ENCODE peak calls at places on chromosomes 1 and 21, in ten cellular contexts. F is RWPE2; B is A549; R is fibroblast of pulmonary artery; C is activated CD4-positive, alpha-beta T cell treated with anti-CD3 and anti-CD28 coated beads for 48 hours; W is type B pancreatic cell; Q is skeletal muscle cell; P is Caki2; I is sigmoid colon; L is HEK293T. X is an unnamed sample.
A peak's percentile ranks its signal among the peaks of the same experiment; 100 is the strongest.

GRCh38 chr1:7121622-7121988 is 336.4 kb downstream of the CAMTA1 start:
- DNase-seq in F (no peak), B (no peak), R (no peak), C (no peak), W (no peak), Q (no peak), P (no peak), I (peak; percentile 78), L (no peak), X (no peak)

GRCh38 chr21:31688603-31689368 is 29.3 kb downstream of the SOD1 start:
- DNase-seq in F (no peak), B (no peak), R (no peak), C (no peak), W (no peak), Q (no peak), P (no peak), I (no peak), L (no peak), X (no peak)

GRCh38 chr1:18794561-18794960 is 64.9 kb downstream of the TAS1R2 start:
- DNase-seq in F (no peak), B (peak; percentile 22), R (no peak), C (no peak), W (no peak), Q (no peak), P (no peak), I (no peak), L (peak; percentile 57), X (peak; percentile 5)

GRCh38 chr1:15304708-15305326 is 57.8 kb downstream of the FHAD1 start:
- DNase-seq in F (no peak), B (peak; percentile 52), R (peak; percentile 50), C (peak; percentile 80), W (no peak), Q (no peak), P (peak; percentile 46), I (no peak), L (peak; percentile 64), X (peak; percentile 84)

GRCh38 chr1:67752306-67752705 is 67.3 kb downstream of the GADD45A start:
- DNase-seq in F (no peak), B (no peak), R (peak; percentile 42), C (no peak), W (no peak), Q (no peak), P (no peak), I (no peak), L (no peak), X (no peak)

GRCh38 chr1:54172614-54173312 is 20.0 kb upstream of the CDCP2 start:
- DNase-seq in F (no peak), B (no peak), R (peak; percentile 63), C (no peak), W (no peak), Q (peak; percentile 51), P (no peak), I (no peak), L (no peak), X (no peak)

GRCh38 chr1:211591980-211592493 is 13.1 kb upstream of the SLC30A1 start:
- DNase-seq in F (no peak), B (peak; percentile 28), R (peak; percentile 89), C (no peak), W (no peak), Q (peak; percentile 49), P (peak; percentile 69), I (no peak), L (peak; percentile 36), X (no peak)

GRCh38 chr21:27359141-27359540 is 392.3 kb upstream of the ADAMTS5 start:
- DNase-seq in F (no peak), B (no peak), R (peak; percentile 25), C (no peak), W (no peak), Q (no peak), P (no peak), I (no peak), L (no peak), X (no peak)

GRCh38 chr1:108722292-108722691 is 9.6 kb downstream of the FNDC7 start:
- DNase-seq in F (no peak), B (no peak), R (no peak), C (no peak), W (no peak), Q (no peak), P (no peak), I (no peak), L (no peak), X (no peak)

GRCh38 chr1:47682786-47683350 is 245.0 kb downstream of the FOXD2 start:
- DNase-seq in F (no peak), B (no peak), R (no peak), C (no peak), W (peak; percentile 52), Q (no peak), P (no peak), I (peak; percentile 9), L (no peak), X (no peak)

GRCh38 chr1:5939268-5940060 is 52.8 kb downstream of the NPHP4 start:
- DNase-seq in F (no peak), B (no peak), R (no peak), C (no peak), W (peak; percentile 39), Q (no peak), P (no peak), I (no peak), L (no peak), X (no peak)

GRCh38 chr1:110436635-110437034 is 14.3 kb upstream of the PROK1 start:
- DNase-seq in F (no peak), B (no peak), R (peak; percentile 23), C (no peak), W (no peak), Q (no peak), P (no peak), I (no peak), L (peak; percentile 67), X (no peak)

GRCh38 chr1:244833734-244834595 is 1.5 kb upstream of the COX20 start:
- DNase-seq in F (no peak), B (peak; percentile 67), R (peak; percentile 77), C (peak; percentile 68), W (no peak), Q (peak; percentile 25), P (peak; percentile 78), I (peak; percentile 77), L (peak; percentile 65), X (peak; percentile 56)

GRCh38 chr1:18938707-18939070 is 17.8 kb downstream of the IFFO2 start:
- DNase-seq in F (no peak), B (no peak), R (no peak), C (no peak), W (no peak), Q (no peak), P (no peak), I (no peak), L (no peak), X (no peak)

GRCh38 chr1:235009074-235009473 is 119.6 kb downstream of the TOMM20 start:
- DNase-seq in F (no peak), B (no peak), R (no peak), C (no peak), W (no peak), Q (no peak), P (no peak), I (peak; percentile 5), L (no peak), X (no peak)

GRCh38 chr1:27163093-27163492 is 8.2 kb upstream of the SLC9A1 start:
- DNase-seq in F (no peak), B (peak; percentile 46), R (no peak), C (no peak), W (no peak), Q (no peak), P (no peak), I (no peak), L (no peak), X (no peak)

GRCh38 chr1:104593418-104594187 is 843.9 kb downstream of the AMY1C start:
- DNase-seq in F (no peak), B (no peak), R (no peak), C (no peak), W (no peak), Q (no peak), P (no peak), I (no peak), L (no peak), X (no peak)

GRCh38 chr1:41917835-41918449 is 780 bp downstream of the HIVEP3 start:
- DNase-seq in F (no peak), B (no peak), R (peak; percentile 30), C (peak; percentile 58), W (no peak), Q (no peak), P (peak; percentile 41), I (no peak), L (peak; percentile 52), X (peak; percentile 63)

GRCh38 chr1:8463144-8463927 is 145.4 kb downstream of the SLC45A1 start:
- DNase-seq in F (no peak), B (no peak), R (peak; percentile 82), C (no peak), W (no peak), Q (peak; percentile 54), P (no peak), I (no peak), L (no peak), X (no peak)

GRCh38 chr1:8303141-8303540 is 14.8 kb upstream of the SLC45A1 start:
- DNase-seq in F (no peak), B (no peak), R (peak; percentile 29), C (no peak), W (no peak), Q (no peak), P (no peak), I (no peak), L (no peak), X (no peak)

GRCh38 chr21:33541105-33541711 is 709 bp downstream of the GART start:
- DNase-seq in F (no peak), B (no peak), R (peak; percentile 17), C (peak; percentile 37), W (no peak), Q (no peak), P (peak; percentile 52), I (no peak), L (peak; percentile 24), X (peak; percentile 37)

GRCh38 chr1:118487932-118488331 is 302.9 kb upstream of the SPAG17 start:
- DNase-seq in F (no peak), B (no peak), R (no peak), C (no peak), W (no peak), Q (no peak), P (no peak), I (no peak), L (no peak), X (no peak)

GRCh38 chr1:165843304-165843703 is 15.9 kb downstream of the UCK2 start:
- DNase-seq in F (no peak), B (no peak), R (no peak), C (no peak), W (no peak), Q (no peak), P (no peak), I (no peak), L (no peak), X (no peak)

GRCh38 chr1:48526045-48526714 is 54.2 kb upstream of the SPATA6 start:
- DNase-seq in F (no peak), B (no peak), R (peak; percentile 70), C (no peak), W (no peak), Q (peak; percentile 67), P (no peak), I (no peak), L (no peak), X (no peak)

GRCh38 chr1:226641671-226642231 is 93.2 kb downstream of the STUM start:
- DNase-seq in F (no peak), B (no peak), R (no peak), C (no peak), W (no peak), Q (no peak), P (no peak), I (peak; percentile 58), L (no peak), X (no peak)

GRCh38 chr1:2180297-2181245 is 14.0 kb downstream of the FAAP20 start:
- DNase-seq in F (no peak), B (no peak), R (no peak), C (no peak), W (no peak), Q (no peak), P (no peak), I (no peak), L (no peak), X (no peak)

GRCh38 chr1:184825571-184825970 is 70.9 kb upstream of the EDEM3 start:
- DNase-seq in F (no peak), B (no peak), R (no peak), C (no peak), W (no peak), Q (no peak), P (no peak), I (no peak), L (no peak), X (no peak)

GRCh38 chr1:9449976-9450696 is 89.1 kb upstream of the SLC25A33 start:
- DNase-seq in F (no peak), B (no peak), R (no peak), C (no peak), W (no peak), Q (no peak), P (no peak), I (no peak), L (no peak), X (no peak)